ENCODE peak calls at places on chromosomes 1 and 21, in five cellular contexts. One of them, this sample, is unnamed.

GRCh38 chr1:174788981-174789380 is 210.8 kb upstream of the CACYBP start:
- DNase-seq in chondrocyte: no peak
- DNase-seq in activated CD8-positive, alpha-beta memory T cell treated with anti-CD3 and anti-CD28 coated beads, Interleukin-2, amount 50 U/mL, for 4 hours: no peak
- DNase-seq in NCI-H1436: no peak
- DNase-seq in iris pigment epithelial cell: peak
- DNase-seq in this sample: peak

GRCh38 chr1:20375563-20375962 is 84.9 kb downstream of the VWA5B1 start:
- DNase-seq in chondrocyte: peak
- DNase-seq in iris pigment epithelial cell: no peak
- DNase-seq in activated CD8-positive, alpha-beta memory T cell treated with anti-CD3 and anti-CD28 coated beads, Interleukin-2, amount 50 U/mL, for 4 hours: no peak
- DNase-seq in NCI-H1436: no peak
- DNase-seq in this sample: no peak

GRCh38 chr1:7584157-7584556 is 186.9 kb upstream of the VAMP3 start:
- DNase-seq in NCI-H1436: no peak
- DNase-seq in activated CD8-positive, alpha-beta memory T cell treated with anti-CD3 and anti-CD28 coated beads, Interleukin-2, amount 50 U/mL, for 4 hours: no peak
- DNase-seq in chondrocyte: peak
- DNase-seq in iris pigment epithelial cell: no peak
- DNase-seq in this sample: no peak

GRCh38 chr1:112083487-112083886 is 94.0 kb upstream of the KCND3 start:
- DNase-seq in iris pigment epithelial cell: peak
- DNase-seq in activated CD8-positive, alpha-beta memory T cell treated with anti-CD3 and anti-CD28 coated beads, Interleukin-2, amount 50 U/mL, for 4 hours: no peak
- DNase-seq in chondrocyte: no peak
- DNase-seq in NCI-H1436: no peak
- DNase-seq in this sample: peak

GRCh38 chr1:6237093-6237492 is 1.3 kb upstream of the ICMT start:
- DNase-seq in activated CD8-positive, alpha-beta memory T cell treated with anti-CD3 and anti-CD28 coated beads, Interleukin-2, amount 50 U/mL, for 4 hours: no peak
- DNase-seq in chondrocyte: no peak
- DNase-seq in NCI-H1436: no peak
- DNase-seq in iris pigment epithelial cell: no peak
- DNase-seq in this sample: no peak

GRCh38 chr1:235417101-235417697 is 50.0 kb downstream of the TBCE start:
- DNase-seq in activated CD8-positive, alpha-beta memory T cell treated with anti-CD3 and anti-CD28 coated beads, Interleukin-2, amount 50 U/mL, for 4 hours: peak
- DNase-seq in chondrocyte: no peak
- DNase-seq in iris pigment epithelial cell: peak
- DNase-seq in NCI-H1436: peak
- DNase-seq in this sample: peak

GRCh38 chr21:44013380-44014088 is 1.4 kb downstream of the TRAPPC10 start:
- DNase-seq in chondrocyte: no peak
- DNase-seq in activated CD8-positive, alpha-beta memory T cell treated with anti-CD3 and anti-CD28 coated beads, Interleukin-2, amount 50 U/mL, for 4 hours: peak
- DNase-seq in iris pigment epithelial cell: peak
- DNase-seq in NCI-H1436: no peak
- DNase-seq in this sample: peak

GRCh38 chr1:13587256-13588030 is 3.8 kb downstream of the PDPN start:
- DNase-seq in activated CD8-positive, alpha-beta memory T cell treated with anti-CD3 and anti-CD28 coated beads, Interleukin-2, amount 50 U/mL, for 4 hours: no peak
- DNase-seq in iris pigment epithelial cell: peak
- DNase-seq in chondrocyte: no peak
- DNase-seq in NCI-H1436: no peak
- DNase-seq in this sample: no peak

GRCh38 chr1:39230261-39231190 is 26.0 kb downstream of the MACF1 start:
- DNase-seq in iris pigment epithelial cell: peak
- DNase-seq in chondrocyte: no peak
- DNase-seq in activated CD8-positive, alpha-beta memory T cell treated with anti-CD3 and anti-CD28 coated beads, Interleukin-2, amount 50 U/mL, for 4 hours: peak
- DNase-seq in NCI-H1436: no peak
- DNase-seq in this sample: peak

GRCh38 chr1:68955424-68955823 is 458.5 kb upstream of the DEPDC1 start:
- DNase-seq in activated CD8-positive, alpha-beta memory T cell treated with anti-CD3 and anti-CD28 coated beads, Interleukin-2, amount 50 U/mL, for 4 hours: no peak
- DNase-seq in chondrocyte: no peak
- DNase-seq in NCI-H1436: no peak
- DNase-seq in iris pigment epithelial cell: no peak
- DNase-seq in this sample: no peak

GRCh38 chr1:30009720-30010119 is 713.7 kb downstream of the MATN1 start:
- DNase-seq in NCI-H1436: no peak
- DNase-seq in chondrocyte: no peak
- DNase-seq in activated CD8-positive, alpha-beta memory T cell treated with anti-CD3 and anti-CD28 coated beads, Interleukin-2, amount 50 U/mL, for 4 hours: no peak
- DNase-seq in iris pigment epithelial cell: no peak
- DNase-seq in this sample: no peak

GRCh38 chr1:201405484-201405831 is 6.3 kb upstream of the LAD1 start:
- DNase-seq in chondrocyte: no peak
- DNase-seq in NCI-H1436: no peak
- DNase-seq in activated CD8-positive, alpha-beta memory T cell treated with anti-CD3 and anti-CD28 coated beads, Interleukin-2, amount 50 U/mL, for 4 hours: no peak
- DNase-seq in iris pigment epithelial cell: no peak
- DNase-seq in this sample: no peak

GRCh38 chr1:84000196-84000885 is 1.4 kb upstream of the TTLL7 start:
- DNase-seq in activated CD8-positive, alpha-beta memory T cell treated with anti-CD3 and anti-CD28 coated beads, Interleukin-2, amount 50 U/mL, for 4 hours: no peak
- DNase-seq in chondrocyte: no peak
- DNase-seq in iris pigment epithelial cell: no peak
- DNase-seq in NCI-H1436: no peak
- DNase-seq in this sample: no peak

GRCh38 chr1:19384113-19384512 is 72.0 kb downstream of the SLC66A1 start:
- DNase-seq in iris pigment epithelial cell: peak
- DNase-seq in activated CD8-positive, alpha-beta memory T cell treated with anti-CD3 and anti-CD28 coated beads, Interleukin-2, amount 50 U/mL, for 4 hours: no peak
- DNase-seq in NCI-H1436: no peak
- DNase-seq in chondrocyte: no peak
- DNase-seq in this sample: peak

GRCh38 chr1:26288311-26288941 is 8.5 kb downstream of the SH3BGRL3 start:
- DNase-seq in iris pigment epithelial cell: peak
- DNase-seq in activated CD8-positive, alpha-beta memory T cell treated with anti-CD3 and anti-CD28 coated beads, Interleukin-2, amount 50 U/mL, for 4 hours: peak
- DNase-seq in NCI-H1436: no peak
- DNase-seq in chondrocyte: no peak
- DNase-seq in this sample: no peak

GRCh38 chr1:240441684-240442083 is 170.3 kb downstream of the GREM2 start:
- DNase-seq in chondrocyte: no peak
- DNase-seq in NCI-H1436: no peak
- DNase-seq in activated CD8-positive, alpha-beta memory T cell treated with anti-CD3 and anti-CD28 coated beads, Interleukin-2, amount 50 U/mL, for 4 hours: no peak
- DNase-seq in iris pigment epithelial cell: no peak
- DNase-seq in this sample: no peak

GRCh38 chr1:158067651-158068050 is 74.2 kb downstream of the KIRREL1 start:
- DNase-seq in chondrocyte: no peak
- DNase-seq in NCI-H1436: no peak
- DNase-seq in activated CD8-positive, alpha-beta memory T cell treated with anti-CD3 and anti-CD28 coated beads, Interleukin-2, amount 50 U/mL, for 4 hours: no peak
- DNase-seq in iris pigment epithelial cell: peak
- DNase-seq in this sample: peak

GRCh38 chr1:10795305-10796021 is 983 bp downstream of the CASZ1 start:
- DNase-seq in activated CD8-positive, alpha-beta memory T cell treated with anti-CD3 and anti-CD28 coated beads, Interleukin-2, amount 50 U/mL, for 4 hours: no peak
- DNase-seq in NCI-H1436: no peak
- DNase-seq in iris pigment epithelial cell: peak
- DNase-seq in chondrocyte: no peak
- DNase-seq in this sample: peak

GRCh38 chr1:155136728-155137127 is 1.1 kb downstream of the SLC50A1 start:
- DNase-seq in iris pigment epithelial cell: no peak
- DNase-seq in activated CD8-positive, alpha-beta memory T cell treated with anti-CD3 and anti-CD28 coated beads, Interleukin-2, amount 50 U/mL, for 4 hours: no peak
- DNase-seq in chondrocyte: no peak
- DNase-seq in NCI-H1436: no peak
- DNase-seq in this sample: no peak

GRCh38 chr1:87953732-87954344 is 625.2 kb downstream of the LMO4 start:
- DNase-seq in iris pigment epithelial cell: peak
- DNase-seq in chondrocyte: no peak
- DNase-seq in activated CD8-positive, alpha-beta memory T cell treated with anti-CD3 and anti-CD28 coated beads, Interleukin-2, amount 50 U/mL, for 4 hours: peak
- DNase-seq in NCI-H1436: peak
- DNase-seq in this sample: peak